ENCODE peak calls at places on chromosomes 6 and 20, in six cellular contexts. One of them, this sample, is unnamed.

GRCh38 chr6:27890351-27891299 is 21.6 kb downstream of the OR2B2 start:
- DNase-seq in HepG2: no peak
- DNase-seq in A549: peak
- DNase-seq in stomach: peak
- DNase-seq in K562: peak
- DNase-seq in SK-N-SH: peak
- DNase-seq in this sample: no peak

GRCh38 chr20:31698803-31699718 is 23.6 kb downstream of the BCL2L1 start:
- DNase-seq in HepG2: peak
- DNase-seq in A549: peak
- DNase-seq in stomach: peak
- DNase-seq in K562: peak
- DNase-seq in SK-N-SH: no peak
- DNase-seq in this sample: no peak

GRCh38 chr6:35511980-35512379 is 716 bp downstream of the TULP1 start:
- DNase-seq in HepG2: no peak
- DNase-seq in A549: no peak
- DNase-seq in stomach: no peak
- DNase-seq in K562: no peak
- DNase-seq in SK-N-SH: no peak
- DNase-seq in this sample: no peak

GRCh38 chr6:96704713-96705112 is 132.6 kb downstream of the GPR63 start:
- DNase-seq in HepG2: no peak
- DNase-seq in A549: no peak
- DNase-seq in stomach: no peak
- DNase-seq in K562: no peak
- DNase-seq in SK-N-SH: no peak
- DNase-seq in this sample: no peak

GRCh38 chr20:3239867-3240775 is 1.1 kb upstream of the SLC4A11 start:
- DNase-seq in HepG2: no peak
- DNase-seq in A549: no peak
- DNase-seq in stomach: no peak
- DNase-seq in K562: no peak
- DNase-seq in SK-N-SH: no peak
- DNase-seq in this sample: no peak

GRCh38 chr6:134689177-134689576 is 260.7 kb downstream of the ALDH8A1 start:
- DNase-seq in HepG2: no peak
- DNase-seq in A549: no peak
- DNase-seq in stomach: no peak
- DNase-seq in K562: no peak
- DNase-seq in SK-N-SH: peak
- DNase-seq in this sample: no peak

GRCh38 chr20:57651977-57652864 is 32.0 kb upstream of the ZBP1 start:
- DNase-seq in HepG2: no peak
- DNase-seq in A549: peak
- DNase-seq in stomach: peak
- DNase-seq in K562: peak
- DNase-seq in SK-N-SH: peak
- DNase-seq in this sample: peak

GRCh38 chr6:137874204-137875001 is 7.3 kb downstream of the TNFAIP3 start:
- DNase-seq in HepG2: no peak
- DNase-seq in A549: no peak
- DNase-seq in stomach: peak
- DNase-seq in K562: no peak
- DNase-seq in SK-N-SH: no peak
- DNase-seq in this sample: no peak

GRCh38 chr6:444653-445275 is 53.2 kb downstream of the IRF4 start:
- DNase-seq in HepG2: no peak
- DNase-seq in A549: no peak
- DNase-seq in stomach: no peak
- DNase-seq in K562: no peak
- DNase-seq in SK-N-SH: no peak
- DNase-seq in this sample: no peak

GRCh38 chr20:35792740-35793139 is 20.9 kb downstream of the PHF20 start:
- DNase-seq in HepG2: no peak
- DNase-seq in A549: no peak
- DNase-seq in stomach: no peak
- DNase-seq in K562: no peak
- DNase-seq in SK-N-SH: no peak
- DNase-seq in this sample: no peak

GRCh38 chr6:121884056-121884455 is 448.6 kb downstream of the GJA1 start:
- DNase-seq in HepG2: no peak
- DNase-seq in A549: no peak
- DNase-seq in stomach: no peak
- DNase-seq in K562: no peak
- DNase-seq in SK-N-SH: no peak
- DNase-seq in this sample: no peak

GRCh38 chr6:11043961-11044711 is at the start of gene ELOVL2:
- DNase-seq in HepG2: peak
- DNase-seq in A549: peak
- DNase-seq in stomach: no peak
- DNase-seq in K562: peak
- DNase-seq in SK-N-SH: peak
- DNase-seq in this sample: peak

GRCh38 chr6:88992741-88993557 is 29.5 kb upstream of the RNGTT start:
- DNase-seq in HepG2: no peak
- DNase-seq in A549: no peak
- DNase-seq in stomach: no peak
- DNase-seq in K562: no peak
- DNase-seq in SK-N-SH: no peak
- DNase-seq in this sample: no peak

GRCh38 chr6:42696526-42697267 is 25.7 kb downstream of the PRPH2 start:
- DNase-seq in HepG2: no peak
- DNase-seq in A549: no peak
- DNase-seq in stomach: no peak
- DNase-seq in K562: no peak
- DNase-seq in SK-N-SH: no peak
- DNase-seq in this sample: peak

GRCh38 chr6:105600342-105601293 is 197.7 kb upstream of the PREP start:
- DNase-seq in HepG2: no peak
- DNase-seq in A549: peak
- DNase-seq in stomach: no peak
- DNase-seq in K562: no peak
- DNase-seq in SK-N-SH: no peak
- DNase-seq in this sample: no peak

GRCh38 chr6:118029967-118030366 is 122.9 kb downstream of the SLC35F1 start:
- DNase-seq in HepG2: no peak
- DNase-seq in A549: no peak
- DNase-seq in stomach: no peak
- DNase-seq in K562: no peak
- DNase-seq in SK-N-SH: no peak
- DNase-seq in this sample: no peak

GRCh38 chr6:82353848-82354247 is 9.8 kb upstream of the TPBG start:
- DNase-seq in HepG2: no peak
- DNase-seq in A549: no peak
- DNase-seq in stomach: no peak
- DNase-seq in K562: no peak
- DNase-seq in SK-N-SH: no peak
- DNase-seq in this sample: no peak

DNA sequence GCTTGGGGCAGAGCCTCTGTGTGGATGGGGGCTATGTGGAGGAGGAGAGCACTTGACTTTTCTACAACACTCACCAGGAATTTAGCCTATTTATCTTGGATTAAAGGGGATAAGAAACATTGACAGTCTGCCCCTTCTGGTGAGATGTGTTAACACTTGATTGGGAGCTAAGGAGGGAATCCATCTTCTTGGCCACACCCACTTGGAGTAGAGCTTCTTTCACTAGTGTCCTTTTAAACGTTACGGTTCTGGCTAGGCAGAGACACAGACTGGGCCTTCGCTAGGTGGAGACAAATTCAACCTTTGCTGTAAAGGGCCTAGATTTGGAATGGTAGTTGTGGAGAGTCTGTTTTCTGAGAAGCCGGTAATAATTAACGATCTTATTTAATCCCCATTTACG is 15.5 kb upstream of the TPBG start:
- DNase-seq in HepG2: no peak
- DNase-seq in A549: no peak
- DNase-seq in stomach: no peak
- DNase-seq in K562: peak
- DNase-seq in SK-N-SH: no peak
- DNase-seq in this sample: no peak
- TF ChIP-seq CTCF in HepG2: no peak
- TF ChIP-seq CTCF in A549: no peak
- TF ChIP-seq CTCF in stomach: no peak
- TF ChIP-seq CTCF in K562: peak
- TF ChIP-seq CTCF in SK-N-SH: no peak
- TF ChIP-seq CTCF in this sample: no peak

GRCh38 chr6:144314562-144314961 is 29.4 kb downstream of the UTRN start:
- DNase-seq in HepG2: no peak
- DNase-seq in A549: no peak
- DNase-seq in stomach: peak
- DNase-seq in K562: no peak
- DNase-seq in SK-N-SH: no peak
- DNase-seq in this sample: no peak

GRCh38 chr6:144315226-144315980 is 30.3 kb downstream of the UTRN start:
- DNase-seq in HepG2: no peak
- DNase-seq in A549: no peak
- DNase-seq in stomach: peak
- DNase-seq in K562: no peak
- DNase-seq in SK-N-SH: no peak
- DNase-seq in this sample: peak

GRCh38 chr6:144311361-144311760 is 26.2 kb downstream of the UTRN start:
- DNase-seq in HepG2: no peak
- DNase-seq in A549: no peak
- DNase-seq in stomach: no peak
- DNase-seq in K562: no peak
- DNase-seq in SK-N-SH: no peak
- DNase-seq in this sample: no peak

GRCh38 chr6:144315981-144316865 is 31.1 kb downstream of the UTRN start:
- DNase-seq in HepG2: peak
- DNase-seq in A549: no peak
- DNase-seq in stomach: no peak
- DNase-seq in K562: no peak
- DNase-seq in SK-N-SH: no peak
- DNase-seq in this sample: no peak

GRCh38 chr6:144314003-144314485 is 28.9 kb downstream of the UTRN start:
- DNase-seq in HepG2: no peak
- DNase-seq in A549: no peak
- DNase-seq in stomach: no peak
- DNase-seq in K562: no peak
- DNase-seq in SK-N-SH: no peak
- DNase-seq in this sample: peak
- TF ChIP-seq EP300 in HepG2: no peak
- TF ChIP-seq EP300 in A549: no peak
- TF ChIP-seq EP300 in stomach: no peak
- TF ChIP-seq EP300 in K562: no peak
- TF ChIP-seq EP300 in SK-N-SH: no peak
- TF ChIP-seq EP300 in this sample: no peak

GRCh38 chr6:93447874-93448273 is 28.5 kb upstream of the EPHA7 start:
- DNase-seq in HepG2: no peak
- DNase-seq in A549: no peak
- DNase-seq in stomach: no peak
- DNase-seq in K562: no peak
- DNase-seq in SK-N-SH: no peak
- DNase-seq in this sample: no peak
- TF ChIP-seq CTCF in HepG2: no peak
- TF ChIP-seq CTCF in A549: no peak
- TF ChIP-seq CTCF in stomach: no peak
- TF ChIP-seq CTCF in K562: no peak
- TF ChIP-seq CTCF in SK-N-SH: no peak
- TF ChIP-seq CTCF in this sample: no peak

GRCh38 chr20:43389839-43390626 is 67.7 kb upstream of the SRSF6 start:
- DNase-seq in HepG2: no peak
- DNase-seq in A549: no peak
- DNase-seq in stomach: no peak
- DNase-seq in K562: peak
- DNase-seq in SK-N-SH: peak
- DNase-seq in this sample: no peak
- TF ChIP-seq EP300 in HepG2: no peak
- TF ChIP-seq EP300 in A549: no peak
- TF ChIP-seq EP300 in stomach: no peak
- TF ChIP-seq EP300 in K562: no peak
- TF ChIP-seq EP300 in SK-N-SH: no peak
- TF ChIP-seq EP300 in this sample: no peak

DNA sequence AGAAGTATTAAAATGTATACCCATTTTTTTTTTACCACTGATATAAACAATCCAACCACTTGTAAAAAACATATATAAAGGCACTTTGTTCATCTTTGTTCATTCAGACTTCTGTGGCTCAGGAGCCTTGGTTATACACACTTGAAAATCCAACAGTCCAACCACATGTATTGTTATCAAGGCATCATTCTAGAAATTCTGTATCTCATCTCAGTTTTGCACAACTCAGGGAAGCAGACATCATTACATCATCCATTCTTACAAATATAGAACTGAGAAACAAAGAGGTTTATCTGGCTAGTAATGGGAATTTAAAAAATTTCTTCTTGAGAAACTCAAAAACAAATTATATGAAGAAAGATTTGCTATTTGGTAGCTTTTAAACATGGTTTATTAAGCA is 88.1 kb downstream of the HMGCLL1 start:
- DNase-seq in HepG2: no peak
- DNase-seq in A549: no peak
- DNase-seq in stomach: no peak
- DNase-seq in K562: no peak
- DNase-seq in SK-N-SH: no peak
- DNase-seq in this sample: no peak
- TF ChIP-seq CTCF in HepG2: no peak
- TF ChIP-seq CTCF in A549: no peak
- TF ChIP-seq CTCF in stomach: no peak
- TF ChIP-seq CTCF in K562: no peak
- TF ChIP-seq CTCF in SK-N-SH: no peak
- TF ChIP-seq CTCF in this sample: no peak

GRCh38 chr6:163263196-163263595 is 151.3 kb upstream of the QKI start:
- DNase-seq in HepG2: no peak
- DNase-seq in A549: no peak
- DNase-seq in stomach: peak
- DNase-seq in K562: no peak
- DNase-seq in SK-N-SH: no peak
- DNase-seq in this sample: no peak
- TF ChIP-seq EP300 in HepG2: no peak
- TF ChIP-seq EP300 in A549: no peak
- TF ChIP-seq EP300 in stomach: no peak
- TF ChIP-seq EP300 in K562: no peak
- TF ChIP-seq EP300 in SK-N-SH: no peak
- TF ChIP-seq EP300 in this sample: no peak

DNA sequence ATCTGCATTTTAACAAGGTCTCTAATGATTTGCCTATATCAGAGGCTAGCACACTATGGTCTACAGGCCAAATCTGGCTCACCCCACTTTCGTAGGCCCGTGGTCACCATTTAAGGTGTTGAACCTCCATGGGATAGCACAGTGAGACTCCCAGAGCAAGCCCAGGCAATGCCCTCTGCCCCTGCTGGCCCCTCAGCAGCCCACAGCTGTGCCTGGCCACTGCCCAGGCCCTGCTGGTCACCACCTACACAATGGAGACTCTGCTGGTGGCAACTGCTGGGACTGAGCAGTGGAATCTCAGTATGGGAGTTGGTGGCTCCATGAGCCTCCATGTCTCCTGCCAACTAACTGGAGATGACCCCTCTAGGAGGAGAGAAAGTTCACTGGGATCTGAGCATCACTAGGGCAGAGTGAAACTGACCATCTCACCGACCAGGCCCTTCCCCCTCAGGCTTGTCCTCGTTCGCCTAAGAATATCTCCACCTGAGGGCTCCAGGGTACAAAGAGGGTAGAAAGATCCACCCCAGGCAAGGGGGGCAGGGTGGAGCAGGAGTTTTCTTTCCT is 2.3 kb downstream of the ANKRD66 start:
- DNase-seq in HepG2: no peak
- DNase-seq in A549: no peak
- DNase-seq in stomach: no peak
- DNase-seq in K562: no peak
- DNase-seq in SK-N-SH: no peak
- DNase-seq in this sample: no peak
- TF ChIP-seq CTCF in HepG2: no peak
- TF ChIP-seq CTCF in A549: no peak
- TF ChIP-seq CTCF in stomach: no peak
- TF ChIP-seq CTCF in K562: no peak
- TF ChIP-seq CTCF in SK-N-SH: no peak
- TF ChIP-seq CTCF in this sample: no peak

This sample was measured in ovary.